ENCODE peak calls at places on chromosomes 6 and 20, in nine cellular contexts. T, B, E, P, K, Z, O, F and V are unnamed samples.

GRCh38 chr6:156562019-156562418 is 215.2 kb upstream of the ARID1B start:
- DNase-seq in K (no peak), T (no peak), O (no peak), B (no peak), F (no peak), Z (no peak), P (no peak), E (no peak), V (no peak)

GRCh38 chr20:61814726-61815125 is 251.0 kb downstream of the TAF4 start:
- DNase-seq in O (no peak), P (no peak), E (no peak), B (no peak), Z (no peak), F (no peak), T (no peak), K (no peak), V (no peak)

GRCh38 chr20:59253779-59254319 is 46.6 kb upstream of the EDN3 start:
- DNase-seq in F (no peak), B (no peak), O (no peak), E (no peak), Z (no peak), K (peak; percentile 4), P (no peak), T (no peak), V (peak; percentile 3)

GRCh38 chr6:37279366-37280134 is 21.6 kb upstream of the TMEM217 start:
- DNase-seq in P (no peak), E (no peak), Z (peak; percentile 87), T (no peak), O (no peak), B (no peak), F (no peak), K (peak; percentile 2), V (no peak)

GRCh38 chr20:3788685-3789155 is 2.2 kb upstream of the CENPB start:
- DNase-seq in T (no peak), F (peak; percentile 57), K (no peak), O (no peak), E (no peak), P (no peak), B (no peak), Z (no peak), V (no peak)

GRCh38 chr20:18092890-18093289 is 35.2 kb upstream of the OVOL2 start:
- DNase-seq in F (no peak), P (no peak), T (peak; percentile 7), E (no peak), B (no peak), Z (no peak), O (no peak), K (no peak), V (no peak)

GRCh38 chr6:13101985-13102384 is 226.4 kb downstream of the TBC1D7 start:
- DNase-seq in O (no peak), F (no peak), T (no peak), Z (no peak), P (no peak), B (no peak), E (no peak), K (no peak), V (no peak)

GRCh38 chr6:143337201-143337949 is 113.1 kb downstream of the ADAT2 start:
- DNase-seq in B (peak; percentile 36), P (peak; percentile 56), O (no peak), E (peak; percentile 18), F (peak; percentile 58), K (peak; percentile 52), Z (no peak), T (no peak), V (peak; percentile 35)

GRCh38 chr20:44622501-44623270 is 28.8 kb downstream of the ADA start:
- DNase-seq in E (no peak), B (no peak), P (no peak), K (no peak), O (no peak), Z (no peak), F (no peak), T (no peak), V (no peak)

GRCh38 chr20:45510242-45510862 is 5.1 kb downstream of the SPINT3 start:
- DNase-seq in B (no peak), Z (no peak), P (no peak), F (no peak), E (no peak), T (no peak), O (no peak), K (no peak), V (no peak)

GRCh38 chr6:10610289-10610688 is 84.1 kb downstream of the C6orf52 start:
- DNase-seq in E (peak; percentile 67), K (no peak), F (no peak), O (peak; percentile 65), T (no peak), Z (peak; percentile 25), P (no peak), B (no peak), V (no peak)

GRCh38 chr6:142846883-142847287 is 98.1 kb downstream of the HIVEP2 start:
- DNase-seq in T (no peak), P (peak; percentile 56), O (peak; percentile 61), E (peak; percentile 58), Z (peak; percentile 92), B (no peak), F (no peak), K (peak; percentile 93), V (no peak)

GRCh38 chr6:7732219-7732618 is 6.3 kb downstream of the BMP6 start:
- DNase-seq in Z (no peak), O (no peak), T (no peak), K (no peak), B (no peak), P (no peak), E (no peak), F (no peak), V (no peak)

GRCh38 chr20:40682104-40683045 is 6.7 kb downstream of the MAFB start:
- DNase-seq in P (no peak), F (no peak), B (no peak), E (no peak), K (no peak), Z (peak; percentile 40), O (no peak), T (no peak), V (no peak)

GRCh38 chr20:18879262-18879661 is 65.7 kb downstream of the SCP2D1 start:
- DNase-seq in F (no peak), P (no peak), K (no peak), Z (no peak), B (no peak), T (no peak), E (no peak), O (no peak), V (no peak)

GRCh38 chr6:109001554-109001953 is 93.1 kb downstream of the SESN1 start:
- DNase-seq in F (no peak), E (no peak), T (no peak), P (no peak), O (no peak), K (peak; percentile 19), Z (no peak), B (no peak), V (no peak)

GRCh38 chr20:8534368-8534767 is 402.3 kb downstream of the PLCB1 start:
- DNase-seq in P (no peak), T (no peak), B (no peak), K (no peak), O (no peak), F (no peak), Z (no peak), E (no peak), V (no peak)

GRCh38 chr6:4817551-4817950 is 41.3 kb downstream of the CDYL start:
- DNase-seq in E (no peak), P (no peak), T (no peak), B (no peak), O (no peak), Z (peak; percentile 67), F (peak; percentile 21), K (no peak), V (no peak)

GRCh38 chr6:15977050-15977449 is 151.8 kb upstream of the MYLIP start:
- DNase-seq in B (no peak), O (no peak), K (no peak), T (no peak), P (no peak), Z (no peak), F (no peak), E (no peak), V (no peak)

GRCh38 chr6:113276631-113277030 is 580.5 kb upstream of the MARCKS start:
- DNase-seq in O (no peak), F (no peak), K (peak; percentile 66), T (no peak), P (no peak), Z (no peak), B (no peak), E (no peak), V (no peak)